ENCODE peak calls at places on chromosome 11, in four cellular contexts. One of them, this sample, is unnamed.

GRCh38 chr11:1765871-1766718 is 2.4 kb upstream of the CTSD start:
- DNase-seq in mesendoderm: peak; percentile 40
- DNase-seq in stimulated activated naive CD4-positive, alpha-beta T cell treated with Interleukin-2 at 50 U/mL for 16 hours: no peak
- DNase-seq in choroid plexus epithelial cell: no peak
- DNase-seq in this sample: no peak

GRCh38 chr11:123505546-123506299 is 75.7 kb downstream of the GRAMD1B start:
- DNase-seq in choroid plexus epithelial cell: no peak
- DNase-seq in mesendoderm: peak; percentile 82
- DNase-seq in stimulated activated naive CD4-positive, alpha-beta T cell treated with Interleukin-2 at 50 U/mL for 16 hours: no peak
- DNase-seq in this sample: no peak

GRCh38 chr11:100727410-100727809 is 40.3 kb downstream of the ARHGAP42 start:
- DNase-seq in stimulated activated naive CD4-positive, alpha-beta T cell treated with Interleukin-2 at 50 U/mL for 16 hours: no peak
- DNase-seq in choroid plexus epithelial cell: no peak
- DNase-seq in mesendoderm: no peak
- DNase-seq in this sample: no peak

GRCh38 chr11:65872555-65873279 is at the start of gene EFEMP2:
- DNase-seq in choroid plexus epithelial cell: peak; percentile 55
- DNase-seq in stimulated activated naive CD4-positive, alpha-beta T cell treated with Interleukin-2 at 50 U/mL for 16 hours: no peak
- DNase-seq in mesendoderm: no peak
- DNase-seq in this sample: no peak

GRCh38 chr11:29310016-29310415 is 706.8 kb downstream of the KCNA4 start:
- DNase-seq in choroid plexus epithelial cell: peak; percentile 92
- DNase-seq in mesendoderm: no peak
- DNase-seq in stimulated activated naive CD4-positive, alpha-beta T cell treated with Interleukin-2 at 50 U/mL for 16 hours: no peak
- DNase-seq in this sample: no peak

GRCh38 chr11:400241-400729 is 6.3 kb downstream of the PKP3 start:
- DNase-seq in mesendoderm: no peak
- DNase-seq in stimulated activated naive CD4-positive, alpha-beta T cell treated with Interleukin-2 at 50 U/mL for 16 hours: no peak
- DNase-seq in choroid plexus epithelial cell: no peak
- DNase-seq in this sample: no peak

GRCh38 chr11:12838463-12839120 is 164.4 kb downstream of the TEAD1 start:
- DNase-seq in stimulated activated naive CD4-positive, alpha-beta T cell treated with Interleukin-2 at 50 U/mL for 16 hours: no peak
- DNase-seq in choroid plexus epithelial cell: no peak
- DNase-seq in mesendoderm: no peak
- DNase-seq in this sample: no peak

GRCh38 chr11:86816251-86816726 is 15.9 kb downstream of the PRSS23 start:
- DNase-seq in stimulated activated naive CD4-positive, alpha-beta T cell treated with Interleukin-2 at 50 U/mL for 16 hours: no peak
- DNase-seq in mesendoderm: no peak
- DNase-seq in choroid plexus epithelial cell: peak; percentile 47
- DNase-seq in this sample: no peak

GRCh38 chr11:72039108-72039850 is 40.6 kb downstream of the IL18BP start:
- DNase-seq in choroid plexus epithelial cell: peak; percentile 58
- DNase-seq in stimulated activated naive CD4-positive, alpha-beta T cell treated with Interleukin-2 at 50 U/mL for 16 hours: no peak
- DNase-seq in mesendoderm: no peak
- DNase-seq in this sample: no peak

GRCh38 chr11:57787920-57788716 is 26.5 kb downstream of the CTNND1 start:
- DNase-seq in stimulated activated naive CD4-positive, alpha-beta T cell treated with Interleukin-2 at 50 U/mL for 16 hours: no peak
- DNase-seq in choroid plexus epithelial cell: peak; percentile 52
- DNase-seq in mesendoderm: peak; percentile 68
- DNase-seq in this sample: no peak

GRCh38 chr11:13440100-13440855 is 22.7 kb downstream of the BTBD10 start:
- DNase-seq in mesendoderm: peak; percentile 46
- DNase-seq in choroid plexus epithelial cell: peak; percentile 96
- DNase-seq in stimulated activated naive CD4-positive, alpha-beta T cell treated with Interleukin-2 at 50 U/mL for 16 hours: no peak
- DNase-seq in this sample: no peak

GRCh38 chr11:117175104-117175503 is 3.4 kb upstream of the SIDT2 start:
- DNase-seq in mesendoderm: no peak
- DNase-seq in choroid plexus epithelial cell: no peak
- DNase-seq in stimulated activated naive CD4-positive, alpha-beta T cell treated with Interleukin-2 at 50 U/mL for 16 hours: no peak
- DNase-seq in this sample: no peak

GRCh38 chr11:10592331-10592730 is 23.9 kb upstream of the LYVE1 start:
- DNase-seq in mesendoderm: peak; percentile 53
- DNase-seq in stimulated activated naive CD4-positive, alpha-beta T cell treated with Interleukin-2 at 50 U/mL for 16 hours: no peak
- DNase-seq in choroid plexus epithelial cell: peak; percentile 95
- DNase-seq in this sample: no peak

GRCh38 chr11:8926236-8926635 is 6.5 kb downstream of the C11orf16 start:
- DNase-seq in choroid plexus epithelial cell: no peak
- DNase-seq in mesendoderm: no peak
- DNase-seq in stimulated activated naive CD4-positive, alpha-beta T cell treated with Interleukin-2 at 50 U/mL for 16 hours: no peak
- DNase-seq in this sample: no peak

GRCh38 chr11:16001899-16002426 is 354.4 kb downstream of the SOX6 start:
- DNase-seq in choroid plexus epithelial cell: peak; percentile 73
- DNase-seq in mesendoderm: peak; percentile 22
- DNase-seq in stimulated activated naive CD4-positive, alpha-beta T cell treated with Interleukin-2 at 50 U/mL for 16 hours: no peak
- DNase-seq in this sample: peak; percentile 22

GRCh38 chr11:125235006-125235405 is 70.5 kb downstream of the PKNOX2 start:
- DNase-seq in mesendoderm: no peak
- DNase-seq in choroid plexus epithelial cell: no peak
- DNase-seq in stimulated activated naive CD4-positive, alpha-beta T cell treated with Interleukin-2 at 50 U/mL for 16 hours: no peak
- DNase-seq in this sample: no peak

GRCh38 chr11:75536786-75537629 is 11.3 kb upstream of the GDPD5 start:
- DNase-seq in choroid plexus epithelial cell: no peak
- DNase-seq in mesendoderm: peak; percentile 76
- DNase-seq in stimulated activated naive CD4-positive, alpha-beta T cell treated with Interleukin-2 at 50 U/mL for 16 hours: peak; percentile 56
- DNase-seq in this sample: no peak

GRCh38 chr11:105312266-105312665 is 172.7 kb upstream of the CARD18 start:
- DNase-seq in stimulated activated naive CD4-positive, alpha-beta T cell treated with Interleukin-2 at 50 U/mL for 16 hours: no peak
- DNase-seq in choroid plexus epithelial cell: no peak
- DNase-seq in mesendoderm: no peak
- DNase-seq in this sample: no peak

GRCh38 chr11:9247863-9248262 is 17.3 kb downstream of the DENND5A start:
- DNase-seq in mesendoderm: no peak
- DNase-seq in choroid plexus epithelial cell: no peak
- DNase-seq in stimulated activated naive CD4-positive, alpha-beta T cell treated with Interleukin-2 at 50 U/mL for 16 hours: no peak
- DNase-seq in this sample: no peak

GRCh38 chr11:118230088-118230487 is 5.3 kb upstream of the JAML start:
- DNase-seq in mesendoderm: no peak
- DNase-seq in choroid plexus epithelial cell: no peak
- DNase-seq in stimulated activated naive CD4-positive, alpha-beta T cell treated with Interleukin-2 at 50 U/mL for 16 hours: no peak
- DNase-seq in this sample: no peak

GRCh38 chr11:100774132-100774531 is 87.0 kb downstream of the ARHGAP42 start:
- DNase-seq in stimulated activated naive CD4-positive, alpha-beta T cell treated with Interleukin-2 at 50 U/mL for 16 hours: no peak
- DNase-seq in mesendoderm: no peak
- DNase-seq in choroid plexus epithelial cell: no peak
- DNase-seq in this sample: no peak

GRCh38 chr11:75428301-75428724 is 4.7 kb downstream of the KLHL35 start:
- DNase-seq in stimulated activated naive CD4-positive, alpha-beta T cell treated with Interleukin-2 at 50 U/mL for 16 hours: peak; percentile 60
- DNase-seq in choroid plexus epithelial cell: peak; percentile 96
- DNase-seq in mesendoderm: peak; percentile 81
- DNase-seq in this sample: peak; percentile 100

GRCh38 chr11:72631806-72632731 is 42.2 kb downstream of the PDE2A start:
- DNase-seq in stimulated activated naive CD4-positive, alpha-beta T cell treated with Interleukin-2 at 50 U/mL for 16 hours: no peak
- DNase-seq in choroid plexus epithelial cell: peak; percentile 65
- DNase-seq in mesendoderm: no peak
- DNase-seq in this sample: no peak

GRCh38 chr11:11513438-11513837 is 108.4 kb downstream of the GALNT18 start:
- DNase-seq in mesendoderm: no peak
- DNase-seq in choroid plexus epithelial cell: no peak
- DNase-seq in stimulated activated naive CD4-positive, alpha-beta T cell treated with Interleukin-2 at 50 U/mL for 16 hours: no peak
- DNase-seq in this sample: no peak

GRCh38 chr11:102831128-102831708 is 12.2 kb downstream of the MMP3 start:
- DNase-seq in choroid plexus epithelial cell: peak; percentile 65
- DNase-seq in stimulated activated naive CD4-positive, alpha-beta T cell treated with Interleukin-2 at 50 U/mL for 16 hours: no peak
- DNase-seq in mesendoderm: peak; percentile 50
- DNase-seq in this sample: no peak

GRCh38 chr11:113849713-113850112 is 25.7 kb downstream of the USP28 start:
- DNase-seq in choroid plexus epithelial cell: no peak
- DNase-seq in stimulated activated naive CD4-positive, alpha-beta T cell treated with Interleukin-2 at 50 U/mL for 16 hours: no peak
- DNase-seq in mesendoderm: peak; percentile 21
- DNase-seq in this sample: no peak

GRCh38 chr11:134558916-134559616 is 147.0 kb upstream of the B3GAT1 start:
- DNase-seq in stimulated activated naive CD4-positive, alpha-beta T cell treated with Interleukin-2 at 50 U/mL for 16 hours: no peak
- DNase-seq in choroid plexus epithelial cell: no peak
- DNase-seq in mesendoderm: no peak
- DNase-seq in this sample: no peak

GRCh38 chr11:37110383-37110782 is 512.3 kb upstream of the RAG2 start:
- DNase-seq in stimulated activated naive CD4-positive, alpha-beta T cell treated with Interleukin-2 at 50 U/mL for 16 hours: no peak
- DNase-seq in choroid plexus epithelial cell: no peak
- DNase-seq in mesendoderm: peak; percentile 11
- DNase-seq in this sample: no peak

GRCh38 chr11:70510106-70510505 is 111.8 kb downstream of the CTTN start:
- DNase-seq in mesendoderm: no peak
- DNase-seq in stimulated activated naive CD4-positive, alpha-beta T cell treated with Interleukin-2 at 50 U/mL for 16 hours: no peak
- DNase-seq in choroid plexus epithelial cell: no peak
- DNase-seq in this sample: no peak

GRCh38 chr11:64204464-64204989 is 2.0 kb upstream of the FERMT3 start:
- DNase-seq in stimulated activated naive CD4-positive, alpha-beta T cell treated with Interleukin-2 at 50 U/mL for 16 hours: peak; percentile 63
- DNase-seq in choroid plexus epithelial cell: peak; percentile 99
- DNase-seq in mesendoderm: peak; percentile 84
- DNase-seq in this sample: peak; percentile 80

GRCh38 chr11:96112192-96113099 is 188.5 kb upstream of the MTMR2 start:
- DNase-seq in mesendoderm: no peak
- DNase-seq in stimulated activated naive CD4-positive, alpha-beta T cell treated with Interleukin-2 at 50 U/mL for 16 hours: no peak
- DNase-seq in choroid plexus epithelial cell: peak; percentile 65
- DNase-seq in this sample: no peak

GRCh38 chr11:111982019-111982464 is 43.2 kb upstream of the DLAT start:
- DNase-seq in choroid plexus epithelial cell: peak; percentile 79
- DNase-seq in mesendoderm: peak; percentile 91
- DNase-seq in stimulated activated naive CD4-positive, alpha-beta T cell treated with Interleukin-2 at 50 U/mL for 16 hours: peak; percentile 35
- DNase-seq in this sample: peak; percentile 49

GRCh38 chr11:114154271-114155047 is 94.9 kb downstream of the ZBTB16 start:
- DNase-seq in mesendoderm: no peak
- DNase-seq in stimulated activated naive CD4-positive, alpha-beta T cell treated with Interleukin-2 at 50 U/mL for 16 hours: no peak
- DNase-seq in choroid plexus epithelial cell: peak; percentile 95
- DNase-seq in this sample: peak; percentile 47